ENCODE peak calls at places on chromosomes 12 and 14, in five cellular contexts. U is left lung, D is fibroblast of lung, C is left ventricle myocardium inferior, W is sigmoid colon. S is an unnamed sample.

GRCh38 chr14:42013560-42013959 is 406.9 kb downstream of the LRFN5 start:
- DNase-seq in U (no peak), D (peak), C (no peak), W (no peak), S (no peak)

GRCh38 chr12:64105026-64105425 is 117.1 kb downstream of the KICS2 start:
- DNase-seq in U (no peak), D (no peak), C (no peak), W (no peak), S (no peak)

GRCh38 chr12:68425998-68426397 is 93.8 kb upstream of the MDM1 start:
- DNase-seq in U (no peak), D (peak), C (no peak), W (no peak), S (peak)

GRCh38 chr12:130164216-130164542 is 1.9 kb downstream of the FZD10 start:
- DNase-seq in U (no peak), D (no peak), C (no peak), W (no peak), S (no peak)

GRCh38 chr12:105092336-105092735 is 8.1 kb upstream of the ALDH1L2 start:
- DNase-seq in U (no peak), D (no peak), C (no peak), W (no peak), S (no peak)

GRCh38 chr12:93944196-93944595 is 204.2 kb upstream of the PLXNC1 start:
- DNase-seq in U (no peak), D (peak), C (no peak), W (no peak), S (peak)

GRCh38 chr12:114967187-114967586 is 283.2 kb upstream of the TBX3 start:
- DNase-seq in U (no peak), D (no peak), C (no peak), W (no peak), S (peak)

GRCh38 chr12:101598483-101598882 is 3.7 kb downstream of the MYBPC1 start:
- DNase-seq in U (no peak), D (no peak), C (no peak), W (no peak), S (no peak)

GRCh38 chr12:77736219-77736965 is 94.3 kb upstream of the NAV3 start:
- DNase-seq in U (no peak), D (no peak), C (no peak), W (no peak), S (no peak)

GRCh38 chr12:113230315-113231274 is 9.3 kb downstream of the TPCN1 start:
- DNase-seq in U (peak), D (peak), C (no peak), W (peak), S (no peak)

GRCh38 chr12:64452559-64453329 is 824 bp downstream of the TBK1 start:
- DNase-seq in U (no peak), D (peak), C (no peak), W (no peak), S (peak)

GRCh38 chr14:80850197-80850814 is 91.2 kb downstream of the CEP128 start:
- DNase-seq in U (no peak), D (peak), C (no peak), W (no peak), S (peak)

GRCh38 chr12:87082756-87083155 is 826.6 kb upstream of the MGAT4C start:
- DNase-seq in U (no peak), D (no peak), C (no peak), W (no peak), S (peak)

GRCh38 chr14:61153436-61153835 is 127.7 kb downstream of the TMEM30B start:
- DNase-seq in U (no peak), D (peak), C (no peak), W (no peak), S (peak)

GRCh38 chr14:91866061-91866460 is 1.3 kb downstream of the TC2N start:
- DNase-seq in U (no peak), D (peak), C (no peak), W (no peak), S (peak)

GRCh38 chr12:76952995-76953394 is 74.2 kb upstream of the CSRP2 start:
- DNase-seq in U (no peak), D (no peak), C (no peak), W (no peak), S (no peak)

GRCh38 chr12:5556946-5557673 is 125.2 kb downstream of the NTF3 start:
- DNase-seq in U (no peak), D (no peak), C (no peak), W (no peak), S (no peak)

GRCh38 chr12:110766311-110767154 is 23.8 kb upstream of the PPP1CC start:
- DNase-seq in U (no peak), D (no peak), C (no peak), W (no peak), S (no peak)

GRCh38 chr12:42981379-42981778 is 391.8 kb upstream of the PRICKLE1 start:
- DNase-seq in U (no peak), D (peak), C (no peak), W (no peak), S (peak)

GRCh38 chr12:4540633-4541032 is 1.9 kb downstream of the RAD51AP1 start:
- DNase-seq in U (no peak), D (no peak), C (no peak), W (no peak), S (no peak)

GRCh38 chr12:4269279-4269991 is 4.1 kb upstream of the CCND2 start:
- DNase-seq in U (peak), D (peak), C (peak), W (peak), S (no peak)

GRCh38 chr12:130478786-130479185 is 141.1 kb downstream of the PIWIL1 start:
- DNase-seq in U (no peak), D (no peak), C (no peak), W (no peak), S (no peak)

GRCh38 chr12:1878214-1878613 is 40.2 kb downstream of the CACNA2D4 start:
- DNase-seq in U (no peak), D (no peak), C (no peak), W (no peak), S (no peak)

GRCh38 chr12:578743-579449 is 84.3 kb downstream of the NINJ2 start:
- DNase-seq in U (no peak), D (peak), C (no peak), W (peak), S (no peak)

GRCh38 chr12:32896438-32897275 is at the start of gene PKP2:
- DNase-seq in U (peak), D (peak), C (peak), W (no peak), S (no peak)

GRCh38 chr14:61438860-61439765 is 117.7 kb downstream of the PRKCH start:
- DNase-seq in U (peak), D (peak), C (peak), W (no peak), S (peak)

GRCh38 chr14:91897121-91897701 is 29.9 kb upstream of the TC2N start:
- DNase-seq in U (peak), D (peak), C (peak), W (peak), S (peak)

GRCh38 chr14:69501362-69501964 is 16.9 kb downstream of the PLEKHD1 start:
- DNase-seq in U (no peak), D (peak), C (peak), W (no peak), S (no peak)

GRCh38 chr12:17108877-17109520 is 503.0 kb upstream of the LMO3 start:
- DNase-seq in U (no peak), D (peak), C (no peak), W (no peak), S (no peak)

GRCh38 chr12:104859144-104859543 is 98.9 kb downstream of the SLC41A2 start:
- DNase-seq in U (no peak), D (peak), C (no peak), W (no peak), S (peak)

GRCh38 chr12:82174383-82174782 is 183.8 kb downstream of the CCDC59 start:
- DNase-seq in U (no peak), D (no peak), C (no peak), W (no peak), S (no peak)

GRCh38 chr14:39467889-39468524 is 35.8 kb upstream of the FBXO33 start:
- DNase-seq in U (no peak), D (peak), C (no peak), W (no peak), S (no peak)

GRCh38 chr12:112496493-112496892 is 77.7 kb downstream of the PTPN11 start:
- DNase-seq in U (no peak), D (no peak), C (no peak), W (no peak), S (no peak)

GRCh38 chr12:121794532-121795028 is 1.1 kb upstream of the RHOF start:
- DNase-seq in U (peak), D (no peak), C (no peak), W (peak), S (no peak)
- H3K4me3 ChIP-seq in U (peak), D (peak), C (peak), W (peak), S (peak)

GRCh38 chr12:14769462-14769836 is 33.8 kb downstream of the WBP11 start:
- DNase-seq in U (peak), D (no peak), C (peak), W (peak), S (peak)
- TF ChIP-seq CTCF in U (no peak), D (no peak), C (no peak), W (no peak), S (no peak)

GRCh38 chr12:49873361-49873934 is 30.3 kb downstream of the FAIM2 start:
- DNase-seq in U (no peak), D (peak), C (peak), W (no peak), S (peak)
- H3K4me3 ChIP-seq in U (no peak), D (no peak), C (no peak), W (no peak), S (no peak)

DNA sequence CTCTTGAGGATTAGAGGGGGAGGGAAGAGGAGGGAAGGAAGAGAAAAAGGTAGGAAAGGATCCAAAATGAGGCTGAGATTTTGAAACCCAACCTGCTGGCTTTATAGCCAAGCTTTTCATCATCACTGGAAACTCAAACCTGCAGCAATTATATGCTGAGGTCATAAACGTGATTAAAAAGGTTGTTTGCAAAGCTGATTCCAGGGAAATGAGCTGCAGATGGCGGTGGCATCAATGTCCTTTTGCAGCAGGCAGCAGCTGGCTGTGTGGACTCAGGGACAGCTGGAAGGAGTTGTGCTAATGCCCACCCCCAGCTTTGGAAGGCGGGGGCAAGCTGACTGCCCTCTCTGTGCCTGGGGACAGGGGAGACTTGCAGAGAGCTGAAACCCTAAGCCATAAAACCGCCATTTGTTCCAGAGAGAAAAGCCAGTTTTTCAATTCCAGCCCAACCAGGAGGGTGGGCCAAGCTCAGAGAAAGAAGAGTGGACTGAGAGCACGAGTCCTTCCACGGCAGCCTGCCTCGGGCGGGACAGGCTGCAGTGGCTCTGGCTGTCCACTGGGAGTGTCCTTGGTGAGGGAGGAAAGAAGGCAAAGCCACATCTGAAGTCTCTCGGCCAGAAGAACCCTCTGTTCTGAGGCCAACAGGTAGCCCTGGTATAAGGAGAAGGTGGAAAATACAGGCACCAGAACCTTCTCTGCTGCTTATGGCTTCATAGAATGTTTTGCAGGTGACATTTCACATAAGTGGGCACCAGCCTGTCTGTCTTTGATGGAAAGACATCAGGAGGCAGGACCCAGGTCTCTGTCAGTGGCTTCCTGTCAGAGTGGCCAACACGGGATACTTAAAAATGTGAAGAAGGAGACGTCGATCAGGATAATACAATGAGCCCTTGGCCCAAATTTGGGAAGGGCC is 90.7 kb downstream of the SINHCAF start:
- DNase-seq in U (no peak), D (peak), C (no peak), W (no peak), S (peak)
- TF ChIP-seq CTCF in U (peak), D (peak), C (peak), W (peak), S (peak)

DNA sequence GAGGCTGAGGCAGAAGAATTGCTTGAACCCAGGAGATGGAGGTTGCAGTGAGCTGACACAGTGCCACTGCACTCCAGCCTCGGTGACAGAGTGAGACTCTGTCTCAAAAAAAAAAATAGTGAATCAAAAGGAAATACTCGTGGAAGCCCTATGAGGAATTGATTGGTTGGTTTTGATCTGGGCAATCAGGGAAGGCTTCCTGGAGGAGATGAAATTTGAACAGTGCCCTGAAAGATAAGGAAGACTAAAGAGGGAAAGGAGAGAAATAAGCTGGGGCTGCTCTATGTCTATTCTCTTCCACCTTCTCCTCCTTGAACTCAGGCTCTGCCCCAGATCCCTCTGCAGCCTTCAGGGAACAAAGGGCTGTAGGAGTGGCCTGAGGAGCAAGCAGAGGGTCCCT is 54.1 kb downstream of the IRF2BPL start:
- DNase-seq in U (no peak), D (no peak), C (no peak), W (no peak), S (no peak)
- H3K4me3 ChIP-seq in U (no peak), D (no peak), C (no peak), W (no peak), S (no peak)